ENCODE peak calls at places on chromosomes 1 and 21, in ten cellular contexts. K, B, M, G, P, F, Y, N, S and C are unnamed samples. For H3K9me3, the result is how much of the 10 kb centered on the place peaks cover.

GRCh38 chr1:16174886-16175598 is 19.2 kb upstream of the EPHA2 start:
- DNase-seq in M (no peak), K (no peak), P (no peak), F (peak), G (no peak), N (no peak), S (no peak), B (no peak), Y (no peak), C (no peak)

GRCh38 chr1:209884249-209884648 is 53.8 kb upstream of the SYT14 start:
- DNase-seq in Y (no peak), M (peak), P (no peak), K (no peak), F (no peak), B (no peak), N (peak), G (no peak), S (peak), C (no peak)

GRCh38 chr1:64483711-64484454 is 14.0 kb downstream of the CACHD1 start:
- DNase-seq in N (no peak), Y (no peak), M (no peak), G (no peak), K (no peak), S (no peak), B (no peak), P (no peak), F (no peak), C (no peak)

GRCh38 chr1:208190784-208191183 is 53.4 kb downstream of the PLXNA2 start:
- DNase-seq in Y (no peak), F (no peak), B (no peak), P (no peak), N (no peak), G (no peak), K (no peak), M (no peak), S (no peak), C (no peak)

GRCh38 chr1:18776777-18777176 is 82.7 kb downstream of the TAS1R2 start:
- DNase-seq in G (no peak), K (no peak), S (no peak), P (no peak), Y (no peak), N (no peak), M (no peak), F (no peak), B (no peak), C (no peak)

GRCh38 chr1:22527555-22528296 is 35.6 kb upstream of the EPHA8 start:
- DNase-seq in P (no peak), Y (no peak), K (no peak), S (peak), M (no peak), G (no peak), B (peak), N (no peak), F (no peak), C (peak)

GRCh38 chr1:74673351-74674111 is at the start of gene ERICH3:
- DNase-seq in K (no peak), Y (peak), B (no peak), P (no peak), N (no peak), M (no peak), S (peak), G (no peak), F (peak), C (no peak)

GRCh38 chr1:208668991-208669390 is 424.8 kb upstream of the PLXNA2 start:
- DNase-seq in B (no peak), Y (no peak), S (no peak), N (no peak), P (no peak), K (no peak), F (no peak), G (no peak), M (no peak), C (no peak)

GRCh38 chr1:28193701-28194161 is 17.2 kb upstream of the PTAFR start:
- DNase-seq in F (peak), B (no peak), Y (no peak), P (no peak), M (no peak), S (no peak), G (no peak), K (no peak), N (no peak), C (no peak)

GRCh38 chr1:83917961-83918360 is 81.0 kb downstream of the TTLL7 start:
- DNase-seq in G (no peak), M (no peak), S (no peak), F (no peak), K (no peak), P (no peak), B (no peak), N (no peak), Y (no peak), C (no peak)

GRCh38 chr1:46203738-46204405 is 738 bp downstream of the LURAP1 start:
- DNase-seq in Y (no peak), M (no peak), F (no peak), N (no peak), K (no peak), P (no peak), B (no peak), S (no peak), G (no peak), C (no peak)

GRCh38 chr1:161082996-161083742 is 6.2 kb downstream of the NECTIN4 start:
- DNase-seq in Y (no peak), P (peak), F (peak), S (peak), M (peak), G (no peak), K (peak), B (peak), N (peak), C (peak)

GRCh38 chr1:24351918-24352637 is 32.9 kb downstream of the GRHL3 start:
- DNase-seq in K (no peak), S (peak), N (peak), M (peak), P (no peak), G (no peak), F (peak), Y (no peak), B (no peak), C (no peak)

GRCh38 chr1:97384294-97384952 is 536.4 kb downstream of the DPYD start:
- DNase-seq in F (no peak), N (peak), S (peak), Y (no peak), K (no peak), P (peak), M (peak), G (no peak), B (no peak), C (no peak)

GRCh38 chr21:42790520-42790919 is 88.8 kb downstream of the WDR4 start:
- DNase-seq in G (no peak), P (no peak), B (no peak), M (no peak), Y (no peak), K (no peak), F (no peak), N (no peak), S (no peak), C (no peak)

GRCh38 chr1:201226859-201227488 is 36.4 kb downstream of the IGFN1 start:
- DNase-seq in P (no peak), S (no peak), K (no peak), N (no peak), F (peak), B (no peak), G (no peak), M (no peak), Y (no peak), C (peak)

GRCh38 chr1:33332881-33333280 is 12.0 kb upstream of the A3GALT2 start:
- DNase-seq in Y (no peak), G (no peak), M (no peak), P (no peak), B (no peak), K (no peak), S (no peak), N (no peak), F (no peak), C (no peak)

GRCh38 chr21:43372663-43373386 is 54.1 kb downstream of the SIK1 start:
- DNase-seq in N (no peak), P (no peak), M (no peak), Y (peak), S (no peak), B (no peak), K (no peak), G (no peak), F (peak), C (no peak)

GRCh38 chr1:37682334-37682987 is 9.9 kb upstream of the CDCA8 start:
- DNase-seq in S (peak), K (peak), P (peak), F (no peak), N (peak), M (peak), B (peak), G (peak), Y (peak), C (peak)

GRCh38 chr1:180233191-180234011 is 3.3 kb downstream of the LHX4 start:
- DNase-seq in P (no peak), G (no peak), Y (no peak), N (no peak), K (no peak), M (no peak), B (no peak), S (no peak), F (no peak), C (no peak)

GRCh38 chr1:242761556-242761955 is 237.1 kb upstream of the PLD5 start:
- DNase-seq in N (no peak), M (no peak), Y (no peak), G (no peak), P (no peak), B (no peak), F (no peak), K (no peak), S (no peak), C (no peak)

GRCh38 chr1:229440821-229441537 is 7.1 kb upstream of the ACTA1 start:
- DNase-seq in F (peak), Y (no peak), S (peak), G (no peak), N (peak), B (no peak), K (no peak), P (peak), M (peak), C (no peak)

GRCh38 chr21:30880914-30881313 is 466 bp downstream of the KRTAP11-1 start:
- DNase-seq in S (no peak), F (peak), G (no peak), M (no peak), B (no peak), K (no peak), N (no peak), Y (no peak), P (no peak), C (no peak)

GRCh38 chr1:204221271-204221670 is 7.5 kb upstream of the GOLT1A start:
- DNase-seq in G (no peak), N (no peak), B (no peak), M (no peak), F (no peak), S (no peak), Y (no peak), K (no peak), P (no peak), C (no peak)

GRCh38 chr1:24503870-24504523 is 1.4 kb downstream of the RCAN3 start:
- DNase-seq in Y (no peak), N (no peak), B (no peak), G (no peak), M (no peak), F (no peak), K (no peak), P (no peak), S (no peak), C (no peak)

GRCh38 chr21:25005388-25005787 is 601.9 kb downstream of the MRPL39 start:
- DNase-seq in M (peak), F (no peak), P (no peak), K (no peak), N (no peak), S (peak), Y (no peak), G (no peak), B (no peak), C (no peak)

GRCh38 chr1:54342306-54342705 is 63.9 kb downstream of the SSBP3 start:
- DNase-seq in B (no peak), G (no peak), F (no peak), M (no peak), S (no peak), Y (no peak), P (no peak), K (no peak), N (no peak), C (no peak)

GRCh38 chr1:23202263-23202749 is 15.0 kb downstream of the HTR1D start:
- DNase-seq in N (peak), F (no peak), M (peak), P (no peak), Y (no peak), K (no peak), G (no peak), S (peak), B (no peak), C (no peak)

GRCh38 chr1:113403065-113403464 is 12.8 kb downstream of the MAGI3 start:
- DNase-seq in F (no peak), S (no peak), B (no peak), K (no peak), Y (no peak), P (no peak), M (no peak), N (no peak), G (no peak), C (no peak)

GRCh38 chr1:165595561-165595960 is 35.5 kb upstream of the MGST3 start:
- DNase-seq in S (peak), M (peak), Y (no peak), F (no peak), G (no peak), K (no peak), N (peak), P (no peak), B (no peak), C (no peak)

GRCh38 chr21:41243107-41243506 is 73.5 kb upstream of the FAM3B start:
- DNase-seq in N (no peak), S (no peak), P (no peak), K (no peak), F (no peak), G (no peak), Y (no peak), B (no peak), M (no peak), C (no peak)

GRCh38 chr1:185559684-185560310 is 174.4 kb upstream of the HMCN1 start:
- DNase-seq in K (peak), P (no peak), S (no peak), M (peak), G (peak), Y (no peak), F (no peak), N (peak), B (peak), C (no peak)

GRCh38 chr1:61441723-61442262 is 283.1 kb downstream of the TM2D1 start:
- DNase-seq in F (peak), G (no peak), K (no peak), B (no peak), Y (no peak), N (peak), M (no peak), P (no peak), S (peak), C (no peak)

GRCh38 chr1:25034736-25035522 is 104.9 kb upstream of the RUNX3 start:
- DNase-seq in F (peak), K (no peak), M (no peak), N (no peak), P (no peak), B (no peak), Y (no peak), G (peak), S (no peak), C (no peak)

GRCh38 chr1:59136541-59137335 is 160.2 kb upstream of the FGGY start:
- DNase-seq in K (no peak), B (no peak), P (no peak), N (no peak), M (no peak), S (no peak), F (no peak), G (no peak), Y (no peak), C (no peak)

GRCh38 chr1:193462629-193463320 is 276.4 kb upstream of the B3GALT2 start:
- DNase-seq in Y (no peak), K (no peak), P (no peak), N (peak), G (no peak), M (peak), B (no peak), F (no peak), S (peak), C (no peak)

GRCh38 chr21:44940116-44940631 is 345 bp downstream of the SLX9 start:
- DNase-seq in N (peak), K (no peak), P (no peak), Y (no peak), M (no peak), G (no peak), B (no peak), F (no peak), S (no peak), C (no peak)

GRCh38 chr1:7594002-7594713 is 176.9 kb upstream of the VAMP3 start:
- DNase-seq in B (peak), P (no peak), M (no peak), S (no peak), G (peak), K (no peak), F (peak), N (no peak), Y (peak), C (peak)

GRCh38 chr1:108050134-108050533 is 85.2 kb upstream of the VAV3 start:
- DNase-seq in N (no peak), M (no peak), Y (no peak), S (no peak), F (no peak), P (no peak), B (peak), K (peak), G (no peak), C (no peak)

DNA sequence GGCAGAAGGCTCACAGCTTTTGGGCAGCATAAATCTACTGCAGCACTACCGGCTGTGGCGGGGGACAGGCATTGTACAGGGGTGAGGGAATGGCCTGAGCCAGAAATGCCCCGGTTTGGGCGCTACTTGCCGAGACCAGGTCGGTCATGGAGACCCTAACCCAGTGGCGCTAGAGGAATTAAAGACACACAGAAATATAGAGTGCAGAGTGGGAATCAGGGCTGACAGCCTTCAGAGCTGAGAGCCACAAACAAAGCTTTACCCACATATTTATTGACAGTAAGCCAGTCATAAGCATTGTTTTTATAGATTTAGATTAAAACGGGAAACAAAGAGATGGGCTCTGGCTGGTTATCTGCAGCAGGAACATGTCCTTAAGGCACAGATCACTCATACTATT is 101.8 kb downstream of the POU2F1 start:
- DNase-seq in N (no peak), P (no peak), F (no peak), K (no peak), G (no peak), S (no peak), B (no peak), Y (no peak), M (no peak), C (no peak)
- H3K9me3 ChIP-seq in N (half or more), P (under half), F (under half), K (half or more), G (under half), S (under half), B (half or more), Y (under half), M (under half), C (under half)

GRCh38 chr1:111965781-111966453 is 23.6 kb downstream of the KCND3 start:
- DNase-seq in S (no peak), K (no peak), P (no peak), B (no peak), N (no peak), Y (no peak), F (no peak), G (no peak), M (no peak), C (no peak)
- H3K9me3 ChIP-seq in S (under half), K (under half), P (under half), B (under half), N (under half), Y (under half), F (under half), G (under half), M (under half), C (under half)

GRCh38 chr1:44776749-44777068 is 1.4 kb downstream of the RPS8 start:
- DNase-seq in F (no peak), G (no peak), Y (no peak), K (no peak), N (no peak), B (no peak), P (no peak), S (no peak), M (no peak), C (no peak)
- H3K9me3 ChIP-seq in F (under half), G (under half), Y (under half), K (under half), N (under half), B (under half), P (under half), S (under half), M (under half), C (under half)

GRCh38 chr1:80384037-80384830 is 1377.7 kb upstream of the ADGRL4 start:
- DNase-seq in N (no peak), Y (no peak), B (no peak), P (no peak), K (no peak), F (no peak), S (peak), M (peak), G (no peak), C (no peak)

DNA sequence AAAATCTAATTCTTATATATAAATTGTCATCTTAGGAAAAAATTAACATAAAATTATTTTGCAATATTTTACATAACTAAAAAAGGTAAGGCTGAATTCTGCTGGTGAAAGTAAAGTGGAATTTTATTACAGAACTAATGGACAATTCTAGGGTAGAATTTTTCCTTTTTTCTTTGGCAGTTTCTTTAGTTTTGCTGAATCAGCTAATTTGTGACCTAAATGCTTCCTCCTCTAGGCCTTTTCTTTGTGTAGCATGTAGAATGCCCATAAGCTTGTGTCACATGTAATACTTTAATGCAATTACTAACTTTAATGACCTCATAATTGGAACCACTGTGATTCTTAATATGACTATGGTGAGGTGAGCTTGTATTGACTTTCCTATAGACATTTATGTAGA is 1378.4 kb upstream of the ADGRL4 start:
- DNase-seq in M (no peak), F (no peak), K (no peak), N (no peak), P (no peak), S (no peak), Y (no peak), B (no peak), G (no peak), C (no peak)
- H3K9me3 ChIP-seq in M (under half), F (under half), K (under half), N (under half), P (under half), S (under half), Y (under half), B (under half), G (under half), C (under half)

GRCh38 chr1:238221738-238222137 is 331.0 kb upstream of the ZP4 start:
- DNase-seq in P (no peak), N (no peak), M (no peak), F (no peak), Y (no peak), B (no peak), S (no peak), G (no peak), K (no peak), C (no peak)
- H3K9me3 ChIP-seq in P (under half), N (under half), M (under half), F (under half), Y (under half), B (under half), S (under half), G (under half), K (under half), C (under half)

GRCh38 chr1:247146671-247147070 is 25.1 kb downstream of the ZNF124 start:
- DNase-seq in S (no peak), F (no peak), M (no peak), K (no peak), B (no peak), G (no peak), Y (no peak), P (no peak), N (no peak), C (no peak)
- H3K9me3 ChIP-seq in S (under half), F (half or more), M (under half), K (half or more), B (half or more), G (half or more), Y (under half), P (half or more), N (half or more), C (under half)

GRCh38 chr21:39542736-39543135 is 70.0 kb upstream of the B3GALT5 start:
- DNase-seq in F (no peak), Y (no peak), K (no peak), S (no peak), M (no peak), P (no peak), N (no peak), B (no peak), G (no peak), C (no peak)
- H3K9me3 ChIP-seq in F (under half), Y (under half), K (under half), S (under half), M (under half), P (under half), N (under half), B (under half), G (under half), C (under half)

GRCh38 chr1:78086697-78087096 is 40.9 kb downstream of the GIPC2 start:
- DNase-seq in G (no peak), P (no peak), S (no peak), N (no peak), F (no peak), M (no peak), K (no peak), B (no peak), Y (no peak), C (no peak)
- H3K9me3 ChIP-seq in G (under half), P (under half), S (under half), N (under half), F (under half), M (under half), K (under half), B (under half), Y (under half), C (under half)

GRCh38 chr21:10521091-10521598 is at the start of gene TPTE:
- DNase-seq in G (no peak), F (no peak), N (no peak), S (no peak), Y (no peak), P (no peak), M (no peak), K (no peak), B (no peak), C (no peak)
- H3K9me3 ChIP-seq in G (under half), F (under half), N (under half), S (under half), Y (under half), P (under half), M (under half), K (under half), B (under half), C (under half)